ENCODE peak calls at places on chromosomes 16 and 17, in five cellular contexts. B, Y, A, O and C are unnamed samples.

GRCh38 chr17:22303096-22303495 is 610.8 kb downstream of the KCNJ18 start:
- DNase-seq in Y (no peak), A (no peak), O (no peak), B (no peak), C (no peak)

GRCh38 chr17:37179893-37180292 is 195.9 kb upstream of the C17orf78 start:
- DNase-seq in B (peak; percentile 87), Y (no peak), O (peak; percentile 56), A (no peak), C (no peak)

GRCh38 chr16:82630219-82630618 is 3.5 kb downstream of the CDH13 start:
- DNase-seq in B (peak; percentile 68), Y (no peak), A (no peak), O (no peak), C (no peak)

GRCh38 chr16:71986131-71986530 is 14.1 kb downstream of the PKD1L3 start:
- DNase-seq in A (no peak), Y (no peak), O (no peak), B (no peak), C (no peak)

GRCh38 chr17:61805399-61805798 is 57.9 kb downstream of the BRIP1 start:
- DNase-seq in O (peak; percentile 28), Y (no peak), B (peak; percentile 74), A (no peak), C (no peak)

GRCh38 chr17:39960406-39961053 is 2.3 kb upstream of the GSDMA start:
- DNase-seq in O (no peak), Y (no peak), A (no peak), B (no peak), C (no peak)

GRCh38 chr17:67194134-67194533 is 50.9 kb downstream of the HELZ start:
- DNase-seq in Y (no peak), B (peak; percentile 81), A (no peak), O (peak; percentile 41), C (no peak)

GRCh38 chr17:56939869-56940484 is 20.9 kb downstream of the COIL start:
- DNase-seq in B (peak; percentile 62), A (no peak), O (peak; percentile 75), Y (no peak), C (no peak)

GRCh38 chr17:31459716-31460115 is 68.2 kb downstream of the RAB11FIP4 start:
- DNase-seq in O (no peak), Y (no peak), A (no peak), B (no peak), C (no peak)

GRCh38 chr17:31462261-31462660 is 70.8 kb downstream of the RAB11FIP4 start:
- DNase-seq in A (no peak), Y (no peak), B (peak; percentile 12), O (no peak), C (no peak)

GRCh38 chr17:31458829-31459228 is 67.4 kb downstream of the RAB11FIP4 start:
- DNase-seq in B (no peak), O (no peak), Y (no peak), A (no peak), C (no peak)

GRCh38 chr17:31461227-31461810 is 69.8 kb downstream of the RAB11FIP4 start:
- DNase-seq in O (no peak), B (no peak), Y (no peak), A (no peak), C (no peak)

DNA sequence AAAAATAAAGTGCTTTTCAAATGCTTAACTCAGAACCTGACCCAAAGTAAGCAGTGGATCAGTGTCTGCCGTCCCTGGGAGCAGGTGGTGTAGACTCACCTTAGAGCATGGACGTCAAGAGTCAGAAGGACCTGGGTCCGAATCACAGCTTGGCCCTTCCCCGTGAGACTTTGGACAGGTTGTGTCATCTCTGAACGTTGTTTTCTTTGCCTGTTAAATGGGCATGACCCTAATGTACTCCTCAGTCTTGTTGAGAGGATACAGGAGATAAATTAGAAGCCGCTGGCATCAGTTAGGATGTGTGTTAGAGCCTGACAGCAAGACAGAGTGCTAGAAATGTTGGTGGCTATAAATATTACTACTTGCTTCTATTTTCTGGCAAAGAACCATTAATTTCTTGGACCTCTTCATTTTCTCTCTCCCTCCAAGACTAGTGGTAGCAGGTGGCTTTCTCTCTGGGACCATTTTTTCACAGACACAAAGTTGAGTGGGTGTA is 68.8 kb downstream of the RAB11FIP4 start:
- DNase-seq in B (no peak), O (no peak), Y (no peak), A (no peak), C (no peak)
- TF ChIP-seq CTCF in B (no peak), O (no peak), Y (no peak), A (no peak), C (no peak)

DNA sequence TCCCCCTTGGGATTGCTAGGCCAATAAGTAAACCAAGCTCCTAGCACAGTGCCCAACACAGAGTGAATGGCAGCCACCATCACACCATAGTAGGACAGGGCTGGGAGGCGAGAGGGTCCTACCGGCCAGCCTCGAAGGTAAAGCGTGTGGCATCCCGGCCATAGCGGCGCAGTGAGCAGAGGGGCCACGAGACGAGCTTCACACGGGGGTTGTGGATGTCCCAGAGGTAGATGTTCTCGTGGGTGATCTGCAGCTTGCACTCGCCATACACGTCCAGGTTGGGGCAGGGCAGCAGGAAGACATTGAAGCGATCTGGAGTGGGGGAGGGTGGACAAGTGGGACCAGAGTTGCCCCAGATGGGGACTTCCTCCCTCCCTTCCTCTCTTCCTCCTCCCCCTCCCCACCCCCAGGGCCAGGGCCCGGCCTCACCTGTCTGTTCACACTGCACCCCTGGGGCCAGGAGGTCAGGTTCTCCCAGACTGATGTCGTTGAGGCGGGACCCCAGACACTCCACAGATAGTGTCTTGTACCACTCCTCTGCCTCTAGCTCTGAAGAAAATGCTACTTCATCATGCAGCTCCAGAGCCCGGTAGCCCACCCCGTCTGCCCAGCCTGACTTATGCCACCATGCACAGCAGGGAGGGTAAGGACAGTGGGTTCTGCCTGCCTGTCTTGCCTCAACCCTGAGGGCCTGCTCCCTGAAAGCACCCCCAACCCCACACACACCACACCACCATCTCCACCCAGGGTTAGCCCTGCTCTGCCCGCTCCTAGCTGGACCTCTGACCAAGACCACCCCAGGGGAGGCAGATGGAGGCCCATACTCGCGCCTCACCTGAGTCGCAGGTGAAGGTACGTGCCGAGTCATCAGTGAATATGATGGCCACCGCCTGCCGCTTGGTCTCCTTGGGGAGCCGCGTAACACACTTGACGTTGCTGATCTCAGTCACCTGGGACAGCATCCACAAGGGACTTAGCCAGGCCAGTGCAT is 11.3 kb downstream of the DOK4 start:
- DNase-seq in O (no peak), B (no peak), A (no peak), Y (no peak), C (peak; percentile 24)
- H3K4me1 ChIP-seq in O (peaks cover 61% of the 10 kb centered on the region), B (peaks cover 12% of the 10 kb centered on the region), A (peaks cover 12% of the 10 kb centered on the region), Y (no peaks in the 10 kb centered on the region), C (peaks cover 17% of the 10 kb centered on the region)

GRCh38 chr17:33200587-33200986 is 92.5 kb downstream of the ASIC2 start:
- DNase-seq in B (peak; percentile 20), Y (no peak), A (peak; percentile 25), O (no peak), C (peak; percentile 71)
- TF ChIP-seq CTCF in B (peak; percentile 37), Y (no peak), A (no peak), O (no peak), C (no peak)

DNA sequence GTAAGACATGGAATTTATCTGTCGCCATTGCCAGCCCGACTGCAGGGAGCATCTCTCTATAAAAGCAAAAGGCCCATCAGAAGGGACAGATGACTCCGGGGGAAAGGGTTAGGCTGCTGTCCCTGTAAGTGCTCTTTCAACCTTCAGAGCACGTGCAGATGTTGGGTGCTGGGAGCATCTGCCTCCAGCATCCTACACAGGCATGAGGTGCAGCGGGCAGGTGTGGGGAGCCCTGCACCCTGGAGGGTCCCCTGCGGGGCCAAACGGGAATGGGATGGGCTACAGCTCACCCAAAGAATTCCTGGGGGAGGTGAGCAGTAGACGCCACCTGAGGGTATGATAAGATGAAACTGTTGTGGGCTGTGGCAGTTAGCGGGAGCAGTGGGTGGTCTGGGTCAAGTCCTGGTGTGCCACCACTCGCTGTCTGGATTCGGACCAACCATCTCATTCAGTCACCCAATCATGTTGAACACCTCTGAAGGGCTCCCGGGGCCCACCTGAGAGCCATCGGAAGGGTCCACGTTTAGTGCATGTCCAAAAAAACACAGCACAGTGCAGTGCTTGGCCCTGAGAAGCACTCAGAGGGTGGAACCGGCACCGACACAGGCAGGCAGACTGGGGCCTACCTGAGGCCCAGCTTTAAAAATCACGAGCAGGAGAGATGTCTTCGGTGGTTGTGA is 3.8 kb downstream of the SMCR8 start:
- DNase-seq in Y (no peak), B (no peak), O (no peak), A (no peak), C (no peak)
- H3K4me1 ChIP-seq in Y (no peaks in the 10 kb centered on the region), B (peaks cover 10% of the 10 kb centered on the region), O (peaks cover 9% of the 10 kb centered on the region), A (no peaks in the 10 kb centered on the region), C (no peaks in the 10 kb centered on the region)

GRCh38 chr16:20944861-20945390 is 44.4 kb downstream of the LYRM1 start:
- DNase-seq in B (peak; percentile 16), A (no peak), O (peak; percentile 52), Y (no peak), C (no peak)
- TF ChIP-seq CTCF in B (no peak), A (peak; percentile 26), O (no peak), Y (no peak), C (no peak)

GRCh38 chr16:87708881-87709638 is 56.7 kb downstream of the KLHDC4 start:
- DNase-seq in A (no peak), O (no peak), B (no peak), Y (no peak), C (no peak)
- H3K4me1 ChIP-seq in A (no peaks in the 10 kb centered on the region), O (peaks cover 13% of the 10 kb centered on the region), B (no peaks in the 10 kb centered on the region), Y (no peaks in the 10 kb centered on the region), C (no peaks in the 10 kb centered on the region)

GRCh38 chr17:5439446-5439764 is 450 bp upstream of the C1QBP start:
- DNase-seq in Y (no peak), A (no peak), O (no peak), B (no peak), C (no peak)
- TF ChIP-seq CTCF in Y (no peak), A (no peak), O (peak; percentile 17), B (no peak), C (peak; percentile 30)

GRCh38 chr17:80790021-80790765 is 201.4 kb upstream of the CHMP6 start:
- DNase-seq in O (no peak), B (no peak), A (no peak), Y (no peak), C (peak; percentile 26)

GRCh38 chr17:80793421-80793820 is 198.2 kb upstream of the CHMP6 start:
- DNase-seq in B (no peak), Y (no peak), A (no peak), O (no peak), C (no peak)

GRCh38 chr17:80792373-80792781 is 199.3 kb upstream of the CHMP6 start:
- DNase-seq in B (peak; percentile 56), Y (no peak), A (no peak), O (peak; percentile 32), C (peak; percentile 21)

GRCh38 chr17:80790981-80791742 is 200.5 kb upstream of the CHMP6 start:
- DNase-seq in O (no peak), A (no peak), Y (no peak), B (no peak), C (no peak)

GRCh38 chr17:80791758-80792284 is 199.8 kb upstream of the CHMP6 start:
- DNase-seq in A (peak; percentile 95), O (peak; percentile 93), Y (no peak), B (peak; percentile 100), C (no peak)
- H3K4me1 ChIP-seq in A (no peaks in the 10 kb centered on the region), O (peaks cover 16% of the 10 kb centered on the region), Y (no peaks in the 10 kb centered on the region), B (peaks cover 51% of the 10 kb centered on the region), C (no peaks in the 10 kb centered on the region)